ENCODE peak calls at places on chromosome X, in nine cellular contexts. Q, A, W, K, I, P, F, Y and G are unnamed samples.

GRCh38 chrX:56728752-56729151 is 291 bp upstream of the NBDY start:
- DNase-seq in Q (peak), F (no peak), A (peak), Y (no peak), I (no peak), W (no peak), K (peak), P (peak), G (peak)

GRCh38 chrX:40202456-40202855 is 104.7 kb upstream of the BCOR start:
- DNase-seq in K (no peak), Q (no peak), I (no peak), P (no peak), Y (peak), W (no peak), A (peak), F (no peak), G (no peak)

GRCh38 chrX:150074175-150074574 is 135.9 kb upstream of the EOLA2 start:
- DNase-seq in F (no peak), K (no peak), Y (no peak), I (no peak), Q (peak), P (no peak), A (no peak), W (no peak), G (no peak)

GRCh38 chrX:85570496-85570895 is 191.0 kb upstream of the POF1B start:
- DNase-seq in F (no peak), W (no peak), I (no peak), A (no peak), K (no peak), P (no peak), Y (no peak), Q (no peak), G (no peak)

GRCh38 chrX:97308161-97308560 is 424.5 kb downstream of the RPA4 start:
- DNase-seq in F (no peak), Y (no peak), I (no peak), W (no peak), A (no peak), K (no peak), Q (peak), P (no peak), G (no peak)

GRCh38 chrX:134929813-134930212 is 61.0 kb upstream of the SMIM10 start:
- DNase-seq in F (no peak), W (no peak), K (no peak), Y (peak), I (no peak), A (no peak), Q (no peak), P (no peak), G (no peak)

GRCh38 chrX:17441965-17442364 is 67.0 kb downstream of the NHS start:
- DNase-seq in K (no peak), A (no peak), Q (peak), F (no peak), W (no peak), P (no peak), I (no peak), Y (no peak), G (no peak)

GRCh38 chrX:29952016-29952415 is 263.3 kb upstream of the MAGEB2 start:
- DNase-seq in A (no peak), Y (no peak), I (no peak), P (no peak), F (no peak), Q (peak), W (no peak), K (no peak), G (no peak)